ENCODE peak calls at places on chromosomes 1 and 21, in ten cellular contexts. G is IMR-90; H is KBM-7; C is NAMALWA; E is A549; D is stimulated activated CD4-positive, alpha-beta T cell treated with anti-CD3 and anti-CD28 coated beads, Interleukin-4, amount 100 ng/mL, for 1 hour; K is heart left ventricle; M is mucosa of gallbladder; P is NCI-H69; T is nephron progenitor cell. L is an unnamed sample.

GRCh38 chr1:73104749-73105148 is 822.4 kb upstream of the NEGR1 start:
- DNase-seq in E (no peak), T (no peak), G (no peak), H (no peak), C (no peak), K (no peak), D (no peak), P (no peak), M (no peak), L (no peak)

GRCh38 chr21:41170442-41170841 is 2.5 kb downstream of the BACE2 start:
- DNase-seq in G (peak), K (peak), M (peak), T (peak), D (peak), C (peak), H (peak), P (peak), E (peak), L (peak)

GRCh38 chr1:42140191-42140590 is 13.0 kb upstream of the GUCA2B start:
- DNase-seq in G (no peak), E (no peak), C (no peak), K (no peak), D (no peak), T (no peak), P (no peak), H (no peak), M (no peak), L (no peak)

GRCh38 chr1:40477680-40478057 is 579 bp downstream of the ZFP69 start:
- DNase-seq in T (no peak), G (peak), D (peak), P (peak), M (no peak), C (peak), E (no peak), H (peak), K (peak), L (no peak)

GRCh38 chr1:10217748-10218441 is 7.5 kb downstream of the KIF1B start:
- DNase-seq in M (no peak), P (no peak), H (no peak), G (no peak), E (no peak), T (no peak), C (no peak), D (no peak), K (no peak), L (peak)

GRCh38 chr1:184074383-184074782 is 22.9 kb downstream of the TSEN15 start:
- DNase-seq in E (no peak), C (no peak), M (no peak), T (no peak), H (no peak), P (no peak), D (no peak), K (no peak), G (no peak), L (no peak)

GRCh38 chr1:228646717-228647522 is 88.4 kb upstream of the RHOU start:
- DNase-seq in C (peak), K (peak), G (peak), H (peak), T (peak), P (peak), E (peak), M (no peak), D (peak), L (peak)

GRCh38 chr21:35940074-35940927 is 120.0 kb downstream of the SETD4 start:
- DNase-seq in H (peak), T (peak), P (peak), E (peak), M (peak), D (no peak), C (peak), G (peak), K (peak), L (peak)

GRCh38 chr1:87933171-87933570 is 604.5 kb downstream of the LMO4 start:
- DNase-seq in E (no peak), P (no peak), D (no peak), H (no peak), G (no peak), M (no peak), T (no peak), K (no peak), C (no peak), L (no peak)

GRCh38 chr1:115430717-115431116 is 92.7 kb upstream of the NGF start:
- DNase-seq in K (no peak), P (no peak), E (peak), T (no peak), M (peak), G (peak), C (no peak), D (no peak), H (no peak), L (no peak)

GRCh38 chr21:14888202-14888601 is 176.6 kb downstream of the NRIP1 start:
- DNase-seq in K (no peak), P (peak), M (no peak), E (no peak), C (no peak), H (no peak), D (no peak), T (no peak), G (no peak), L (no peak)

GRCh38 chr1:163137556-163138265 is 65.0 kb downstream of the RGS5 start:
- DNase-seq in K (no peak), C (no peak), E (no peak), P (no peak), D (no peak), T (no peak), G (no peak), M (no peak), H (no peak), L (no peak)

GRCh38 chr1:34929497-34929852 is at the start of gene DLGAP3:
- DNase-seq in C (no peak), D (no peak), G (no peak), E (no peak), K (no peak), M (no peak), H (no peak), P (peak), T (peak), L (no peak)

GRCh38 chr1:40583980-40584379 is 52.5 kb downstream of the ZNF684 start:
- DNase-seq in K (no peak), E (no peak), T (no peak), M (no peak), C (no peak), G (no peak), D (no peak), H (no peak), P (no peak), L (no peak)

GRCh38 chr1:214952648-214953047 is 129.9 kb upstream of the KCNK2 start:
- DNase-seq in D (no peak), T (no peak), K (no peak), P (peak), M (no peak), E (peak), C (no peak), G (no peak), H (no peak), L (no peak)

GRCh38 chr21:34986561-34987533 is 62.3 kb downstream of the RUNX1 start:
- DNase-seq in M (peak), T (no peak), C (peak), P (no peak), E (no peak), K (no peak), G (peak), D (peak), H (peak), L (no peak)

GRCh38 chr1:216702170-216702569 is 21.1 kb downstream of the ESRRG start:
- DNase-seq in M (no peak), D (no peak), C (peak), G (no peak), E (no peak), P (peak), H (no peak), T (no peak), K (no peak), L (no peak)

GRCh38 chr21:45977396-45977795 is 4.2 kb upstream of the COL6A1 start:
- DNase-seq in C (no peak), M (peak), H (no peak), G (no peak), T (no peak), D (no peak), P (no peak), K (peak), E (no peak), L (no peak)

GRCh38 chr21:35853321-35853922 is 206.9 kb downstream of the SETD4 start:
- DNase-seq in T (no peak), K (no peak), C (no peak), P (no peak), G (peak), D (no peak), E (no peak), M (no peak), H (no peak), L (no peak)

GRCh38 chr21:18002393-18002792 is 183.2 kb upstream of the C21orf91 start:
- DNase-seq in H (no peak), K (no peak), G (no peak), E (no peak), M (no peak), D (no peak), P (no peak), T (no peak), C (no peak), L (no peak)

GRCh38 chr1:56965916-56966697 is at the start of gene C8B:
- DNase-seq in K (no peak), M (peak), H (no peak), T (no peak), C (no peak), P (no peak), E (no peak), G (no peak), D (no peak), L (no peak)

GRCh38 chr21:16291296-16291695 is 561.5 kb downstream of the USP25 start:
- DNase-seq in T (no peak), P (no peak), H (no peak), C (no peak), G (no peak), M (no peak), E (no peak), K (no peak), D (no peak), L (no peak)

GRCh38 chr1:226825037-226825745 is 45.2 kb upstream of the PSEN2 start:
- DNase-seq in P (peak), C (no peak), K (no peak), M (no peak), G (no peak), H (no peak), D (no peak), E (no peak), T (no peak), L (no peak)